ENCODE peak calls at places on chromosome 11, in six cellular contexts. X, I, H, N, T and Q are unnamed samples.

GRCh38 chr11:72832301-72833082 is 18.3 kb downstream of the ATG16L2 start:
- DNase-seq in T (no peak), H (no peak), I (no peak), N (no peak), X (no peak), Q (no peak)

GRCh38 chr11:15073361-15074205 is at the start of gene CALCB:
- DNase-seq in T (no peak), N (peak; percentile 19), H (no peak), X (no peak), I (no peak), Q (peak; percentile 23)

GRCh38 chr11:844693-845644 is 2.3 kb downstream of the TSPAN4 start:
- DNase-seq in N (peak; percentile 74), T (peak; percentile 71), H (peak; percentile 92), I (no peak), X (no peak), Q (peak; percentile 99)

GRCh38 chr11:125163431-125164011 is 1.0 kb upstream of the PKNOX2 start:
- DNase-seq in I (no peak), N (no peak), X (no peak), H (no peak), T (no peak), Q (no peak)

GRCh38 chr11:57174656-57175055 is 7.1 kb upstream of the LRRC55 start:
- DNase-seq in T (no peak), X (no peak), I (no peak), H (no peak), N (no peak), Q (no peak)

GRCh38 chr11:27839226-27839913 is 139.1 kb upstream of the BDNF start:
- DNase-seq in H (no peak), I (no peak), T (no peak), X (no peak), N (no peak), Q (no peak)

GRCh38 chr11:117827521-117828511 is 3.3 kb upstream of the FXYD2 start:
- DNase-seq in H (no peak), X (no peak), T (no peak), N (no peak), I (peak; percentile 37), Q (no peak)

GRCh38 chr11:33690290-33691050 is 10.2 kb downstream of the C11orf91 start:
- DNase-seq in T (peak; percentile 84), H (peak; percentile 68), I (no peak), N (no peak), X (peak; percentile 81), Q (peak; percentile 96)

GRCh38 chr11:116727990-116728389 is 44.8 kb downstream of the BUD13 start:
- DNase-seq in N (no peak), H (no peak), X (no peak), I (no peak), T (no peak), Q (no peak)

GRCh38 chr11:97279341-97279740 is 889.5 kb downstream of the JRKL start:
- DNase-seq in H (peak; percentile 12), I (no peak), T (no peak), X (no peak), N (no peak), Q (no peak)

GRCh38 chr11:1936072-1936780 is 10.9 kb upstream of the MRPL23 start:
- DNase-seq in I (no peak), N (peak; percentile 1), X (no peak), T (no peak), H (peak; percentile 10), Q (no peak)

GRCh38 chr11:35721576-35722341 is 59.2 kb downstream of the TRIM44 start:
- DNase-seq in I (no peak), N (no peak), T (no peak), H (no peak), X (no peak), Q (no peak)

DNA sequence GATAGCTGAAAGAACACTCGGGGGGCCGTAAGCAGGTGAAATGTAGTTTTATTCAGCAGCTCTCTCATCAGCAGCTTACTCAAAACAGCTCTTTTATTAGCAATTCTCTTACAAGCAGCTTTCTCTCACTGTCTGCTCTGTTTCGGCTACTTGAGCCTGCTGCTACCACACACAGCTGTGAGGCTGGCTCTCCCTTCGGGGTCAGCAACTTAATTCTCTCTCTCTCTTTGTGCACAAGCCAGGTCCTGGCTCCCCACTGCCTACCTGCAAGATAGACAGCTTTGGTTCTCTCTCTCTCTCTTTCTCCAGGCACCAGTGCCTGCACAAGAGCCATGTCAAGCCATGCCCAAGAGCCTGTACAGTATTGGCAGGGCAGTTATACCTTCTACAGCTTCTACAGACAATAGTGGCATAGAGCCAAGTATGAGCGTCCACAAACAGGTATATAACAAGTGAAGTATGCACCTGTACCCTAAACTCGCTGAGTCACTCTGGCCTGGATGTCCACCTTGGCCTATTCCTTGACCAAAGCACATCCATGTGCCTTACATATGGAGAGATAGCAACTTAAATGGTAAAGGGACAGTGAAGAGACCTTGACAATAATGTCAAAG is 110.8 kb downstream of the MTNR1B start:
- DNase-seq in X (no peak), T (no peak), H (no peak), N (no peak), I (no peak), Q (no peak)
- H3K4me3 ChIP-seq in X (no peak overlapping the region), T (no peak overlapping the region), H (no peak overlapping the region), N (no peak overlapping the region), I (no peak overlapping the region), Q (no peak overlapping the region)

GRCh38 chr11:44286268-44286880 is 23.6 kb downstream of the ALX4 start:
- DNase-seq in T (no peak), N (peak; percentile 45), H (no peak), I (peak; percentile 35), X (peak; percentile 43), Q (peak; percentile 42)

GRCh38 chr11:44285756-44286155 is 24.2 kb downstream of the ALX4 start:
- DNase-seq in N (no peak), T (no peak), I (no peak), H (no peak), X (no peak), Q (no peak)

GRCh38 chr11:44288133-44288526 is 21.8 kb downstream of the ALX4 start:
- DNase-seq in H (no peak), I (no peak), N (no peak), X (no peak), T (no peak), Q (no peak)

GRCh38 chr11:44290206-44290605 is 19.7 kb downstream of the ALX4 start:
- DNase-seq in X (no peak), N (no peak), T (no peak), H (no peak), I (no peak), Q (peak; percentile 66)

GRCh38 chr11:44286911-44287310 is 23.0 kb downstream of the ALX4 start:
- DNase-seq in H (no peak), X (no peak), N (no peak), T (no peak), I (no peak), Q (no peak)
- H3K9me3 ChIP-seq in H (no peaks in the 10 kb centered on the region), X (no peaks in the 10 kb centered on the region), N (no peaks in the 10 kb centered on the region), T (no peaks in the 10 kb centered on the region), I (no peaks in the 10 kb centered on the region), Q (no peaks in the 10 kb centered on the region)

DNA sequence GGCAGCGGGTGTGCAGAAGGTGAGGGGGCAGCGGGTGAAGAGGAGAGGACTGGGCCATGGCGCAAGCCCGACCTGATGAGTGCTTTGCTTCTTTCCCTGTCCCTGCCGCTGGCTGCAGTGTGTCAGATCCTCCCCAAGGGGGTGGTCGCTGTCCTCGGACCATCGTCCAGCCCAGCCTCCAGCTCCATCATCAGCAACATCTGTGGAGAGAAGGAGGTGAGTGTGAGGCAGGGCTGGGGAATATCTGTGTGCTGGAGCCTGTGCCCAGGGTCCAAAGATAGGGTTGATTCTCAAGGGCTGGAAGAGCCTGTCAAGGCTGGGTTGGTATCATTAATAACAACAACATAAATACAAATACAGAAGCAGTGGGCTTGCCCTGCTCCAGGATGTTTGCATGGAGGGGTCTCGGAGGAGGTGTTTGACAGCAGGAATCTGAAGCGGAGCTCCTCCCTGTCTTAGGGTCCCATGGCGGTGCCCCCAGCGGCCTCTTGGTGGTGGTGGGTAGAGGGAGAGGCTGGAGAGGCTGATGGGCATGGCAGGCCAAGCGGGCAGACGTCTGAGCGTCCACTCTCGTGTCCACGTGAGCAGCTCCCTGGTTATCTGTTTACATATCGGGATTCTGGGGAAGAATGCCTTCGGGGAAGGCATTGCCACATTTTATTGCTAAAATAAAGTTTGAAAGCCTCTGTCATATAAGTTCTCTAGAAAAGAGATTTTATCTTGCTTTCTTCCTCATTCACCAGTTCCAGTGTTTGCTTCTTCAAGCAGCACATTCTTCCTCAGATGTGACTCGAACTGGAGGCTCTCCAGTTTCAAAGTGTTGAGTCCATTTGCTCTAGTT is 208.4 kb upstream of the TBCEL start:
- DNase-seq in I (no peak), N (no peak), H (no peak), T (no peak), X (no peak), Q (no peak)
- H3K4me3 ChIP-seq in I (no peak overlapping the region), N (no peak overlapping the region), H (no peak overlapping the region), T (no peak overlapping the region), X (no peak overlapping the region), Q (no peak overlapping the region)

GRCh38 chr11:101043940-101044339 is 85.7 kb downstream of the PGR start:
- DNase-seq in I (no peak), N (no peak), H (no peak), T (no peak), X (no peak), Q (no peak)
- H3K9me3 ChIP-seq in I (no peaks in the 10 kb centered on the region), N (no peaks in the 10 kb centered on the region), H (no peaks in the 10 kb centered on the region), T (no peaks in the 10 kb centered on the region), X (no peaks in the 10 kb centered on the region), Q (no peaks in the 10 kb centered on the region)